ENCODE peak calls at places on chromosomes 2 and 18, in ten cellular contexts. One of them, this sample, is unnamed.

GRCh38 chr2:204051476-204051875 is 114.9 kb downstream of the ICOS start:
- DNase-seq in transverse colon: no peak
- DNase-seq in CD4-positive, alpha-beta memory T cell: peak; percentile 30
- DNase-seq in HL-60: no peak
- DNase-seq in right cardiac atrium: no peak
- DNase-seq in cardiac muscle cell: no peak
- DNase-seq in stomach: no peak
- DNase-seq in WERI-Rb-1: no peak
- DNase-seq in BE2C: peak; percentile 9
- DNase-seq in CD8-positive, alpha-beta T cell: no peak
- DNase-seq in this sample: no peak

GRCh38 chr18:31199190-31199769 is 36.6 kb upstream of the DSC1 start:
- DNase-seq in WERI-Rb-1: no peak
- DNase-seq in HL-60: peak; percentile 18
- DNase-seq in CD8-positive, alpha-beta T cell: no peak
- DNase-seq in transverse colon: no peak
- DNase-seq in right cardiac atrium: no peak
- DNase-seq in stomach: no peak
- DNase-seq in CD4-positive, alpha-beta memory T cell: no peak
- DNase-seq in BE2C: no peak
- DNase-seq in cardiac muscle cell: no peak
- DNase-seq in this sample: no peak

GRCh38 chr18:74132201-74132600 is 15.4 kb downstream of the FBXO15 start:
- DNase-seq in HL-60: no peak
- DNase-seq in stomach: no peak
- DNase-seq in right cardiac atrium: no peak
- DNase-seq in BE2C: no peak
- DNase-seq in CD4-positive, alpha-beta memory T cell: no peak
- DNase-seq in cardiac muscle cell: no peak
- DNase-seq in CD8-positive, alpha-beta T cell: no peak
- DNase-seq in transverse colon: no peak
- DNase-seq in WERI-Rb-1: no peak
- DNase-seq in this sample: no peak

GRCh38 chr2:208783184-208783583 is 376.6 kb downstream of the PTH2R start:
- DNase-seq in right cardiac atrium: no peak
- DNase-seq in HL-60: no peak
- DNase-seq in CD4-positive, alpha-beta memory T cell: no peak
- DNase-seq in transverse colon: peak; percentile 8
- DNase-seq in cardiac muscle cell: no peak
- DNase-seq in WERI-Rb-1: no peak
- DNase-seq in BE2C: no peak
- DNase-seq in stomach: no peak
- DNase-seq in CD8-positive, alpha-beta T cell: no peak
- DNase-seq in this sample: no peak

GRCh38 chr2:139940701-139941100 is 1160.5 kb upstream of the NXPH2 start:
- DNase-seq in CD8-positive, alpha-beta T cell: no peak
- DNase-seq in WERI-Rb-1: no peak
- DNase-seq in cardiac muscle cell: no peak
- DNase-seq in stomach: no peak
- DNase-seq in transverse colon: no peak
- DNase-seq in HL-60: no peak
- DNase-seq in CD4-positive, alpha-beta memory T cell: no peak
- DNase-seq in right cardiac atrium: no peak
- DNase-seq in BE2C: no peak
- DNase-seq in this sample: no peak

GRCh38 chr2:141599721-141600120 is 531.1 kb downstream of the LRP1B start:
- DNase-seq in transverse colon: no peak
- DNase-seq in WERI-Rb-1: no peak
- DNase-seq in right cardiac atrium: no peak
- DNase-seq in CD4-positive, alpha-beta memory T cell: no peak
- DNase-seq in cardiac muscle cell: no peak
- DNase-seq in HL-60: no peak
- DNase-seq in CD8-positive, alpha-beta T cell: no peak
- DNase-seq in BE2C: no peak
- DNase-seq in stomach: no peak
- DNase-seq in this sample: no peak

GRCh38 chr2:129734343-129735034 is 245.0 kb upstream of the RAB6C start:
- DNase-seq in CD8-positive, alpha-beta T cell: no peak
- DNase-seq in HL-60: no peak
- DNase-seq in WERI-Rb-1: no peak
- DNase-seq in transverse colon: no peak
- DNase-seq in cardiac muscle cell: no peak
- DNase-seq in CD4-positive, alpha-beta memory T cell: no peak
- DNase-seq in BE2C: no peak
- DNase-seq in stomach: no peak
- DNase-seq in right cardiac atrium: no peak
- DNase-seq in this sample: no peak

GRCh38 chr18:77201508-77201907 is 48.1 kb upstream of the GALR1 start:
- DNase-seq in BE2C: no peak
- DNase-seq in HL-60: no peak
- DNase-seq in transverse colon: no peak
- DNase-seq in stomach: no peak
- DNase-seq in CD4-positive, alpha-beta memory T cell: no peak
- DNase-seq in WERI-Rb-1: no peak
- DNase-seq in right cardiac atrium: no peak
- DNase-seq in CD8-positive, alpha-beta T cell: no peak
- DNase-seq in cardiac muscle cell: no peak
- DNase-seq in this sample: no peak

GRCh38 chr2:215784371-215784783 is 229.0 kb downstream of the MREG start:
- DNase-seq in HL-60: no peak
- DNase-seq in stomach: no peak
- DNase-seq in BE2C: no peak
- DNase-seq in transverse colon: no peak
- DNase-seq in CD8-positive, alpha-beta T cell: no peak
- DNase-seq in WERI-Rb-1: no peak
- DNase-seq in CD4-positive, alpha-beta memory T cell: no peak
- DNase-seq in right cardiac atrium: peak; percentile 35
- DNase-seq in cardiac muscle cell: peak; percentile 93
- DNase-seq in this sample: no peak

GRCh38 chr2:172200495-172201085 is 97.9 kb upstream of the DLX2 start:
- DNase-seq in HL-60: no peak
- DNase-seq in stomach: no peak
- DNase-seq in right cardiac atrium: no peak
- DNase-seq in transverse colon: no peak
- DNase-seq in CD4-positive, alpha-beta memory T cell: no peak
- DNase-seq in cardiac muscle cell: peak; percentile 54
- DNase-seq in WERI-Rb-1: peak; percentile 33
- DNase-seq in CD8-positive, alpha-beta T cell: no peak
- DNase-seq in BE2C: peak; percentile 18
- DNase-seq in this sample: no peak

GRCh38 chr2:42796427-42797248 is 4.3 kb upstream of the HAAO start:
- DNase-seq in WERI-Rb-1: no peak
- DNase-seq in BE2C: no peak
- DNase-seq in transverse colon: no peak
- DNase-seq in CD8-positive, alpha-beta T cell: no peak
- DNase-seq in stomach: no peak
- DNase-seq in CD4-positive, alpha-beta memory T cell: no peak
- DNase-seq in right cardiac atrium: no peak
- DNase-seq in HL-60: no peak
- DNase-seq in cardiac muscle cell: peak; percentile 22
- DNase-seq in this sample: peak; percentile 82

GRCh38 chr2:126482582-126483464 is 173.1 kb upstream of the GYPC start:
- DNase-seq in right cardiac atrium: peak; percentile 34
- DNase-seq in BE2C: peak; percentile 6
- DNase-seq in transverse colon: no peak
- DNase-seq in CD8-positive, alpha-beta T cell: no peak
- DNase-seq in stomach: no peak
- DNase-seq in CD4-positive, alpha-beta memory T cell: no peak
- DNase-seq in HL-60: no peak
- DNase-seq in cardiac muscle cell: peak; percentile 2
- DNase-seq in WERI-Rb-1: peak; percentile 14
- DNase-seq in this sample: no peak

GRCh38 chr2:127219716-127220090 is 396 bp downstream of the CYP27C1 start:
- DNase-seq in CD8-positive, alpha-beta T cell: no peak
- DNase-seq in transverse colon: no peak
- DNase-seq in CD4-positive, alpha-beta memory T cell: no peak
- DNase-seq in BE2C: peak; percentile 19
- DNase-seq in right cardiac atrium: peak; percentile 62
- DNase-seq in WERI-Rb-1: peak; percentile 57
- DNase-seq in HL-60: no peak
- DNase-seq in stomach: no peak
- DNase-seq in cardiac muscle cell: no peak
- DNase-seq in this sample: no peak

GRCh38 chr2:120607506-120607905 is 128.2 kb upstream of the GLI2 start:
- DNase-seq in CD4-positive, alpha-beta memory T cell: no peak
- DNase-seq in transverse colon: no peak
- DNase-seq in right cardiac atrium: peak; percentile 36
- DNase-seq in CD8-positive, alpha-beta T cell: no peak
- DNase-seq in cardiac muscle cell: no peak
- DNase-seq in WERI-Rb-1: no peak
- DNase-seq in stomach: no peak
- DNase-seq in BE2C: no peak
- DNase-seq in HL-60: no peak
- DNase-seq in this sample: no peak

GRCh38 chr2:46771309-46771708 is 144.3 kb downstream of the MCFD2 start:
- DNase-seq in transverse colon: no peak
- DNase-seq in right cardiac atrium: no peak
- DNase-seq in CD4-positive, alpha-beta memory T cell: no peak
- DNase-seq in BE2C: no peak
- DNase-seq in cardiac muscle cell: no peak
- DNase-seq in WERI-Rb-1: no peak
- DNase-seq in HL-60: no peak
- DNase-seq in stomach: no peak
- DNase-seq in CD8-positive, alpha-beta T cell: no peak
- DNase-seq in this sample: no peak

GRCh38 chr2:232420463-232421188 is 14.0 kb downstream of the ALPG start:
- DNase-seq in CD8-positive, alpha-beta T cell: peak; percentile 4
- DNase-seq in cardiac muscle cell: no peak
- DNase-seq in stomach: peak; percentile 61
- DNase-seq in right cardiac atrium: no peak
- DNase-seq in BE2C: no peak
- DNase-seq in WERI-Rb-1: no peak
- DNase-seq in CD4-positive, alpha-beta memory T cell: peak; percentile 9
- DNase-seq in transverse colon: peak; percentile 47
- DNase-seq in HL-60: no peak
- DNase-seq in this sample: no peak
- H3K27me3 ChIP-seq in CD8-positive, alpha-beta T cell: peaks cover 10% of the 10 kb centered on the region
- H3K27me3 ChIP-seq in cardiac muscle cell: peaks cover 99% of the 10 kb centered on the region
- H3K27me3 ChIP-seq in stomach: peaks cover 95% of the 10 kb centered on the region
- H3K27me3 ChIP-seq in right cardiac atrium: no peaks in the 10 kb centered on the region
- H3K27me3 ChIP-seq in BE2C: peaks cover 58% of the 10 kb centered on the region
- H3K27me3 ChIP-seq in WERI-Rb-1: peaks cover 43% of the 10 kb centered on the region
- H3K27me3 ChIP-seq in CD4-positive, alpha-beta memory T cell: no peaks in the 10 kb centered on the region
- H3K27me3 ChIP-seq in transverse colon: peaks cover 88% of the 10 kb centered on the region
- H3K27me3 ChIP-seq in HL-60: peaks cover 44% of the 10 kb centered on the region
- H3K27me3 ChIP-seq in this sample: no peaks in the 10 kb centered on the region

DNA sequence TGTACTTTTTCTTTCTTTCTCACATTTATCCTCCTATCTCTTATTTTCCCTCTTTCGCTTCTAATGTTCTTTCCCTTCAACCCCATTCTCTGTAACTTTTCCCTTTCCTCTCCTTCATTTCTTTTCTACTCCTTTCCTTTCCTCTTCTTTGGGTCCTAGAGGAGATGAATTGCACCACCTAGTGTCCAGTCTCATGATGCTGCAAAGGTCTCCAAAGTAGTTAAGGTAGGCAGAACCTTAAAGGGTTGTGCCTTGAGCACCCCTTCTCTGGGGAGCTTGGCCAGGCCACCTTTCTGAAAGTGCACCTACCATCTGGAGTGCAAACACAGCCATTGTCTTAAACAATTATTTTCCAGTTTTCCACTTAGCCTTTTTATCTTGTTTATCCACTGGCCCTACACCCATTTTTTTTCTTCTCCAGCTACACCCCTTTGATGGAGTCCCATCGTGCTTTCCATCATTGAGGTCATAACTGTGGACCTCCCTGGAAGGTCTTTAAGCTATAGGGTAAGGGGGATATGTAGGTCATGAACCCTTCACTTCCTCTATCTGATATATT is 156.0 kb downstream of the ESCO1 start:
- DNase-seq in BE2C: peak; percentile 20
- DNase-seq in CD8-positive, alpha-beta T cell: no peak
- DNase-seq in HL-60: no peak
- DNase-seq in WERI-Rb-1: peak; percentile 34
- DNase-seq in cardiac muscle cell: peak; percentile 78
- DNase-seq in right cardiac atrium: no peak
- DNase-seq in CD4-positive, alpha-beta memory T cell: no peak
- DNase-seq in stomach: no peak
- DNase-seq in transverse colon: peak; percentile 11
- DNase-seq in this sample: no peak
- H3K4me3 ChIP-seq in BE2C: no peak overlapping the region
- H3K4me3 ChIP-seq in CD8-positive, alpha-beta T cell: no peak overlapping the region
- H3K4me3 ChIP-seq in HL-60: no peak overlapping the region
- H3K4me3 ChIP-seq in WERI-Rb-1: no peak overlapping the region
- H3K4me3 ChIP-seq in cardiac muscle cell: no peak overlapping the region
- H3K4me3 ChIP-seq in right cardiac atrium: no peak overlapping the region
- H3K4me3 ChIP-seq in CD4-positive, alpha-beta memory T cell: no peak overlapping the region
- H3K4me3 ChIP-seq in stomach: no peak overlapping the region
- H3K4me3 ChIP-seq in transverse colon: no peak overlapping the region
- H3K4me3 ChIP-seq in this sample: no peak overlapping the region

DNA sequence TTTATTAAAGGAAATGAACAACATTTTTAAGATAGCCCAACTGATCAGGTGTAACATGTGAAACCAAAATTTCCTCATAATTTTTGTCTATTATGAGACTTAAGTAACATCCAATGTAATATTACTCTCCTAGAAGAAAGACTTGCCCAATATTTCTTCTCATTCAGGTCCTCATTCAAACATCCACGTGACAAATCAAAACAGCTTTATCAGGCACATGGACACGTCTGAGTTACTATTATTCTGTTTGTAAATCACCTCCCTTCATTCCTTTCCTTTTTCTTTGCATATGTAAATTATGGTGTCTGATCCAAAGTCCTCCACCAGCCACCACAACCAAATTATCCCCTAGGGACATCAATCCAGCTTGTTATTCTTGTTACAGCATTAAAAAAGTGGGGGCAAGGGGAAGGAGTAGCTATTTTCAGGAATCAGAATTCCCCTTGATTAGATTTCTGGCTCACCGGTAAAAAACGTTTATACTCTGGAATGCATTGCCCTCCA is 7.1 kb downstream of the TMEM163 start:
- DNase-seq in HL-60: no peak
- DNase-seq in stomach: no peak
- DNase-seq in CD4-positive, alpha-beta memory T cell: no peak
- DNase-seq in CD8-positive, alpha-beta T cell: no peak
- DNase-seq in transverse colon: no peak
- DNase-seq in right cardiac atrium: no peak
- DNase-seq in BE2C: no peak
- DNase-seq in WERI-Rb-1: no peak
- DNase-seq in cardiac muscle cell: no peak
- DNase-seq in this sample: no peak
- H3K27me3 ChIP-seq in HL-60: peaks cover 43% of the 10 kb centered on the region
- H3K27me3 ChIP-seq in stomach: peaks cover 42% of the 10 kb centered on the region
- H3K27me3 ChIP-seq in CD4-positive, alpha-beta memory T cell: no peaks in the 10 kb centered on the region
- H3K27me3 ChIP-seq in CD8-positive, alpha-beta T cell: no peaks in the 10 kb centered on the region
- H3K27me3 ChIP-seq in transverse colon: peaks cover 53% of the 10 kb centered on the region
- H3K27me3 ChIP-seq in right cardiac atrium: no peaks in the 10 kb centered on the region
- H3K27me3 ChIP-seq in BE2C: no peaks in the 10 kb centered on the region
- H3K27me3 ChIP-seq in WERI-Rb-1: peaks cover 56% of the 10 kb centered on the region
- H3K27me3 ChIP-seq in cardiac muscle cell: peaks cover 27% of the 10 kb centered on the region
- H3K27me3 ChIP-seq in this sample: no peaks in the 10 kb centered on the region

DNA sequence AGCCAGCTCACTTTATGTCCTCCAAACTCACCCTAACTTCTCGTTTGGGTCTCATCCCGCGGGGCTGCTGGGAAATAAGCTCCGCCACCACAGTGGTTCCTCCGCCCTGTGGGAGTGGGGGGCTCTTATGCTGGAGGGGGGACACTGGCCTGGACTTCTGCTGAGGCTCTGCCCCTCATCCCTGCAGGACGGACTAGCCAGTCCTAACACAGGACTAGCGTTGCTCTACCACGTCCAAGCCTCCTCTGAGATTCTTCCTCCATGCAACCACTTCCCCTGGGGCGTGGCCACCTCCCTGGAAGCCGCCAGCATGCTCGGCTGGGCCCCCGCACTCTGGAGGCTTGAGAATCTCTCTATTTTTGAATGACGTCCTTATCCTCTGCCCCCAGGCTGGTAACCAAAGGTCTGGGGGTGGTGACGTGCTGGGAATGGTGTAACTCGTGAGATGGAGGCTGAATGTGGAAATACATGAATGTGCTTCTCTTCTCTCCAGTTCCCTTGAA is 896 bp upstream of the RAB17 start:
- DNase-seq in stomach: no peak
- DNase-seq in CD4-positive, alpha-beta memory T cell: no peak
- DNase-seq in BE2C: no peak
- DNase-seq in CD8-positive, alpha-beta T cell: no peak
- DNase-seq in transverse colon: peak; percentile 36
- DNase-seq in cardiac muscle cell: peak; percentile 82
- DNase-seq in right cardiac atrium: no peak
- DNase-seq in HL-60: no peak
- DNase-seq in WERI-Rb-1: no peak
- DNase-seq in this sample: no peak
- H3K4me3 ChIP-seq in stomach: peak overlapping the region; percentile 18
- H3K4me3 ChIP-seq in CD4-positive, alpha-beta memory T cell: no peak overlapping the region
- H3K4me3 ChIP-seq in BE2C: no peak overlapping the region
- H3K4me3 ChIP-seq in CD8-positive, alpha-beta T cell: no peak overlapping the region
- H3K4me3 ChIP-seq in transverse colon: peak overlapping the region; percentile 20
- H3K4me3 ChIP-seq in cardiac muscle cell: no peak overlapping the region
- H3K4me3 ChIP-seq in right cardiac atrium: no peak overlapping the region
- H3K4me3 ChIP-seq in HL-60: peak overlapping the region; percentile 33
- H3K4me3 ChIP-seq in WERI-Rb-1: no peak overlapping the region
- H3K4me3 ChIP-seq in this sample: no peak overlapping the region

This sample was measured in GM06990.